ENCODE peak calls at places on chromosomes 12 and 14, in eight cellular contexts. K is left ventricle myocardium inferior; W is CD8-positive, alpha-beta T cell; P is Peyer's patch; T is IMR-90; Z is psoas muscle; X is colonic mucosa; B is heart left ventricle. R is an unnamed sample.

GRCh38 chr14:50230601-50231474 is 540 bp downstream of the SOS2 start:
- DNase-seq in K (peak; percentile 67), W (peak; percentile 20), P (peak; percentile 53), T (peak; percentile 59), Z (peak; percentile 55), X (peak; percentile 65), B (peak; percentile 68), R (peak; percentile 66)

GRCh38 chr12:93025145-93026103 is 96.3 kb upstream of the EEA1 start:
- DNase-seq in K (no peak), W (no peak), P (no peak), T (peak; percentile 75), Z (no peak), X (no peak), B (no peak), R (no peak)

GRCh38 chr14:49966304-49966809 is 73.5 kb downstream of the ARF6 start:
- DNase-seq in K (no peak), W (no peak), P (no peak), T (no peak), Z (no peak), X (peak; percentile 80), B (no peak), R (no peak)

GRCh38 chr12:93476555-93476954 is 9.2 kb downstream of the MRPL42 start:
- DNase-seq in K (no peak), W (no peak), P (no peak), T (no peak), Z (no peak), X (no peak), B (no peak), R (no peak)

GRCh38 chr12:89075890-89076591 is 276.3 kb downstream of the DUSP6 start:
- DNase-seq in K (no peak), W (no peak), P (no peak), T (peak; percentile 57), Z (no peak), X (no peak), B (no peak), R (no peak)

GRCh38 chr12:116236148-116236731 is 41.3 kb downstream of the MED13L start:
- DNase-seq in K (peak; percentile 33), W (peak; percentile 28), P (peak; percentile 50), T (peak; percentile 54), Z (no peak), X (peak; percentile 42), B (peak; percentile 50), R (no peak)

GRCh38 chr12:83390186-83390585 is 703.5 kb downstream of the TMTC2 start:
- DNase-seq in K (no peak), W (no peak), P (no peak), T (no peak), Z (no peak), X (no peak), B (no peak), R (no peak)

GRCh38 chr14:35643513-35643912 is 109.5 kb downstream of the INSM2 start:
- DNase-seq in K (no peak), W (no peak), P (no peak), T (no peak), Z (no peak), X (no peak), B (no peak), R (no peak)

GRCh38 chr14:90427848-90428426 is 31.1 kb downstream of the CALM1 start:
- DNase-seq in K (peak; percentile 25), W (no peak), P (no peak), T (no peak), Z (no peak), X (no peak), B (peak; percentile 45), R (no peak)

GRCh38 chr14:23454445-23454856 is 15.1 kb upstream of the NGDN start:
- DNase-seq in K (no peak), W (no peak), P (no peak), T (no peak), Z (no peak), X (no peak), B (no peak), R (no peak)

GRCh38 chr14:37329189-37330001 is 131.7 kb downstream of the MIPOL1 start:
- DNase-seq in K (no peak), W (no peak), P (no peak), T (no peak), Z (no peak), X (no peak), B (no peak), R (no peak)

GRCh38 chr14:68363841-68364711 is 428.8 kb downstream of the ZFP36L1 start:
- DNase-seq in K (peak; percentile 47), W (no peak), P (no peak), T (peak; percentile 62), Z (peak; percentile 42), X (no peak), B (peak; percentile 44), R (no peak)

GRCh38 chr14:96592591-96593388 is 90.6 kb downstream of the PAPOLA start:
- DNase-seq in K (peak; percentile 41), W (peak; percentile 47), P (peak; percentile 22), T (peak; percentile 17), Z (no peak), X (peak; percentile 54), B (peak; percentile 25), R (no peak)

GRCh38 chr12:95205685-95206084 is 11.6 kb downstream of the FGD6 start:
- DNase-seq in K (no peak), W (no peak), P (no peak), T (peak; percentile 90), Z (no peak), X (no peak), B (peak; percentile 20), R (no peak)

GRCh38 chr12:9796916-9797315 is 30.4 kb upstream of the KLRF1 start:
- DNase-seq in K (no peak), W (no peak), P (no peak), T (no peak), Z (no peak), X (no peak), B (no peak), R (no peak)

GRCh38 chr12:48340891-48341290 is 9.8 kb downstream of the ZNF641 start:
- DNase-seq in K (no peak), W (no peak), P (no peak), T (no peak), Z (no peak), X (no peak), B (no peak), R (no peak)

DNA sequence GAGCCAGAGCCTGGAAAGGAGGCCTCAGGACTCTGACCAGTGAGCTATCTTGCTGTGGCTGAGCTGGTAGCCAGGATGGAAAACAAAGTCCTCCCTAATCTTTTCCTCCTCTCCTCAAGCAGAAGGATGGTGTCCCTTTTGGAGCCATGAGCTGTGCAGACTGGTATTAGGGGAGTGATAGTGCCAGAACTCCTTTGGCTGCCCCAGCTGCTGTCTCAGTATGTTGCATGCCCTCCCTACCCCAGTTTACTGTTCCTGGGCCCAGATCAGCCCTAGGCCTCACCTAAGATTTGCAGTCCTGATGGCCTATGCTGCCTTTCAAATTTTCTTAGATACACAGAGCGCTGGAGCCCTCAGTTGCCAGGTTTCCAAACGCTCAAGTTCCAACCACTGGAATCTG is 150.3 kb upstream of the ALG10B start:
- DNase-seq in K (no peak), W (no peak), P (no peak), T (no peak), Z (no peak), X (no peak), B (no peak), R (no peak)
- H3K9me3 ChIP-seq in K (peaks cover 17% of the 10 kb centered on the region), W (no peaks in the 10 kb centered on the region), P (no peaks in the 10 kb centered on the region), T (peaks cover 17% of the 10 kb centered on the region), Z (no peaks in the 10 kb centered on the region), X (no peaks in the 10 kb centered on the region), B (no peaks in the 10 kb centered on the region), R (no peaks in the 10 kb centered on the region)

GRCh38 chr12:67453181-67453580 is 184.0 kb downstream of the CAND1 start:
- DNase-seq in K (no peak), W (no peak), P (no peak), T (no peak), Z (no peak), X (no peak), B (no peak), R (no peak)
- H3K4me3 ChIP-seq in K (no peak overlapping the region), W (no peak overlapping the region), P (no peak overlapping the region), T (no peak overlapping the region), Z (no peak overlapping the region), X (no peak overlapping the region), B (no peak overlapping the region), R (no peak overlapping the region)

DNA sequence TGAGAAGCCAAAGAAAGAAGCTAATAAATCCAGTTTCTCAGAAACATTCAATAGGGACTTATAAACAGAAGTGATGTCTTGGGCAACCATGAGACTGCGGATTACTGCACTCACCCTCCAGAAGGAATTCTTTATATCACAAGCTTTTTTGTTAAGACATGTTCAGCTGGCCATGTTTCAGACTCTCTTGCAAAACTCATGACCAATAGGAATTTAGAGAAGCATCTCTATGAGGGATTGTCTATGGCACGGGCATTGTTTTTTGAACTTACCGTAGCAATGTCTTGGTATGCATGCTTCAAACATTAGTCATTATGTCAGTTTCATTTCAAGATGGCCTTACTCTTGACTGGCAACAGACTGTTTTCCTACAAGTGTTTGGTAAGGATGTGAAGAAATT is 15.5 kb upstream of the ZNF268 start:
- DNase-seq in K (no peak), W (no peak), P (no peak), T (no peak), Z (no peak), X (no peak), B (no peak), R (no peak)
- H3K9me3 ChIP-seq in K (peaks cover 96% of the 10 kb centered on the region), W (peaks cover 18% of the 10 kb centered on the region), P (no peaks in the 10 kb centered on the region), T (peaks cover 14% of the 10 kb centered on the region), Z (peaks cover 66% of the 10 kb centered on the region), X (no peaks in the 10 kb centered on the region), B (no peaks in the 10 kb centered on the region), R (peaks cover 5% of the 10 kb centered on the region)

GRCh38 chr12:53739285-53740129 is 12.3 kb upstream of the CALCOCO1 start:
- DNase-seq in K (no peak), W (no peak), P (no peak), T (no peak), Z (no peak), X (no peak), B (no peak), R (no peak)
- H3K4me3 ChIP-seq in K (peak overlapping the region; percentile 54), W (peak overlapping the region; percentile 59), P (no peak overlapping the region), T (peak overlapping the region; percentile 14), Z (peak overlapping the region; percentile 29), X (no peak overlapping the region), B (peak overlapping the region; percentile 45), R (peak overlapping the region; percentile 12)

DNA sequence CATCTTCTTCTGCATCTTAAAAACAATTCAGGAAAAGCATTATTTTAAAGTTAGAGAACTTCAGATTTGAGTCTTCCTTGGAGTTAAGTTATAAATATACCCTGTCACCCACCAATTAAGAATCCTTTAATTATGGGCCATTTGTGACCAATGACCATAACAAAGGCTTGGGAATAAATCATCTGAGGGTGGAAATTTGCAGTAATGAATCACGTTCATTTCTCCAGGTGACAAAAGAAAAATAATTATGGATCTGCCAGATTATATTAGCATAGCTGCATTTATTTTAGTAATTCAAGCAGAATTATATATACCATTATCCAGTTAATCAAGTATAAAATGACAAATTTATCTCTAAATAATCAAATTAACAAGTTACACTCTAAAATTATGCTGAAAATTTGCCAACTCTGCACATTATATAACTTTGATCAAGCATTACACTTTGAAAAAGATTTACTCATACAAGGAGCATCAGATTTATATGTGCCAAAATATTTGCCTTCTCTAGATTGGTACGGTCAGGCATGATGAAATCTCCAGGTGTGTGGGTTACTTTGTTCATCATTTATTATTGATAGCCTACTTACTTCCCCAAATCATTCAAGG is at the start of gene OR4K14:
- DNase-seq in K (no peak), W (no peak), P (no peak), T (no peak), Z (no peak), X (no peak), B (no peak), R (no peak)
- H3K9me3 ChIP-seq in K (peaks cover 5% of the 10 kb centered on the region), W (no peaks in the 10 kb centered on the region), P (no peaks in the 10 kb centered on the region), T (peaks cover 7% of the 10 kb centered on the region), Z (no peaks in the 10 kb centered on the region), X (no peaks in the 10 kb centered on the region), B (no peaks in the 10 kb centered on the region), R (peaks cover 4% of the 10 kb centered on the region)

GRCh38 chr12:109706747-109707469 is 6.7 kb upstream of the FAM222A start:
- DNase-seq in K (no peak), W (no peak), P (no peak), T (no peak), Z (no peak), X (peak; percentile 54), B (no peak), R (no peak)
- H3K4me3 ChIP-seq in K (no peak overlapping the region), W (no peak overlapping the region), P (no peak overlapping the region), T (no peak overlapping the region), Z (no peak overlapping the region), X (no peak overlapping the region), B (no peak overlapping the region), R (no peak overlapping the region)